ENCODE peak calls at places on chromosomes 5 and 9, in ten cellular contexts. H is heart left ventricle, F is adrenal gland, C is fibroblast of lung, Z is right atrium auricular region, B is hepatocyte, P is Peyer's patch, S is sigmoid colon, Y is cardiac muscle cell, J is MM.1S. D is an unnamed sample. For H3K27me3, the result is how much of the 10 kb centered on the place peaks cover.

GRCh38 chr5:37495668-37496067 is 116.5 kb downstream of the WDR70 start:
- DNase-seq in H (no peak), F (no peak), C (peak), Z (no peak), B (no peak), P (no peak), S (no peak), Y (peak), J (no peak), D (no peak)

GRCh38 chr9:137465000-137465769 is 6.1 kb upstream of the NSMF start:
- DNase-seq in H (peak), F (peak), C (no peak), Z (no peak), B (no peak), P (peak), S (no peak), Y (no peak), J (no peak), D (no peak)

GRCh38 chr9:112180387-112180881 is 5.3 kb upstream of the SUSD1 start:
- DNase-seq in H (no peak), F (peak), C (no peak), Z (no peak), B (peak), P (no peak), S (no peak), Y (no peak), J (no peak), D (no peak)

GRCh38 chr5:113513384-113514262 is at the start of gene YTHDC2:
- DNase-seq in H (peak), F (peak), C (peak), Z (peak), B (peak), P (peak), S (peak), Y (peak), J (peak), D (peak)

GRCh38 chr5:62533597-62533996 is 45.0 kb upstream of the LRRC70 start:
- DNase-seq in H (no peak), F (no peak), C (no peak), Z (no peak), B (no peak), P (no peak), S (no peak), Y (no peak), J (no peak), D (no peak)

GRCh38 chr5:131786900-131787692 is 9.7 kb downstream of the FNIP1 start:
- DNase-seq in H (no peak), F (no peak), C (no peak), Z (no peak), B (no peak), P (no peak), S (no peak), Y (no peak), J (no peak), D (no peak)

GRCh38 chr5:39373797-39374196 is 9.5 kb upstream of the C9 start:
- DNase-seq in H (no peak), F (no peak), C (no peak), Z (no peak), B (no peak), P (no peak), S (no peak), Y (no peak), J (no peak), D (no peak)

GRCh38 chr5:179836225-179837019 is 15.7 kb downstream of the SQSTM1 start:
- DNase-seq in H (no peak), F (peak), C (peak), Z (no peak), B (peak), P (peak), S (peak), Y (no peak), J (peak), D (no peak)

GRCh38 chr5:157511656-157512644 is 51.9 kb downstream of the NIPAL4 start:
- DNase-seq in H (peak), F (peak), C (peak), Z (peak), B (peak), P (peak), S (peak), Y (peak), J (no peak), D (no peak)

GRCh38 chr5:39005566-39006232 is 68.5 kb downstream of the RICTOR start:
- DNase-seq in H (no peak), F (peak), C (peak), Z (no peak), B (peak), P (no peak), S (no peak), Y (no peak), J (no peak), D (no peak)

GRCh38 chr5:153794327-153794726 is 244.4 kb downstream of the FAM114A2 start:
- DNase-seq in H (no peak), F (no peak), C (no peak), Z (no peak), B (no peak), P (no peak), S (no peak), Y (no peak), J (no peak), D (no peak)

GRCh38 chr5:141876628-141877477 is 1.4 kb downstream of the PCDH1 start:
- DNase-seq in H (no peak), F (peak), C (no peak), Z (no peak), B (peak), P (peak), S (no peak), Y (no peak), J (no peak), D (no peak)
- H3K4me3 ChIP-seq in H (peak), F (no peak), C (peak), Z (peak), B (peak), P (peak), S (peak), Y (peak), J (peak), D (no peak)

GRCh38 chr9:123999668-124000067 is 11.9 kb upstream of the LHX2 start:
- DNase-seq in H (no peak), F (no peak), C (no peak), Z (no peak), B (no peak), P (no peak), S (no peak), Y (no peak), J (no peak), D (peak)
- H3K27me3 ChIP-seq in H (half or more), F (half or more), C (half or more), Z (under half), B (half or more), P (under half), S (half or more), Y (half or more), J (half or more), D (under half)

GRCh38 chr5:45521067-45521466 is 175.1 kb downstream of the HCN1 start:
- DNase-seq in H (peak), F (peak), C (peak), Z (no peak), B (peak), P (no peak), S (no peak), Y (peak), J (peak), D (no peak)
- TF ChIP-seq CTCF in H (peak), F (peak), C (peak), Z (no peak), B (peak), P (peak), S (no peak), Y (peak), J (peak), D (no peak)

GRCh38 chr9:94627287-94627686 is 12.0 kb downstream of the FBP1 start:
- DNase-seq in H (no peak), F (no peak), C (no peak), Z (no peak), B (no peak), P (no peak), S (no peak), Y (no peak), J (no peak), D (no peak)
- H3K4me3 ChIP-seq in H (no peak), F (no peak), C (no peak), Z (no peak), B (no peak), P (no peak), S (no peak), Y (no peak), J (no peak), D (no peak)

GRCh38 chr9:93942176-93942575 is 13.0 kb downstream of the BARX1 start:
- DNase-seq in H (no peak), F (no peak), C (no peak), Z (no peak), B (no peak), P (no peak), S (no peak), Y (no peak), J (no peak), D (no peak)
- H3K27me3 ChIP-seq in H (half or more), F (under half), C (under half), Z (under half), B (half or more), P (under half), S (half or more), Y (half or more), J (under half), D (under half)

DNA sequence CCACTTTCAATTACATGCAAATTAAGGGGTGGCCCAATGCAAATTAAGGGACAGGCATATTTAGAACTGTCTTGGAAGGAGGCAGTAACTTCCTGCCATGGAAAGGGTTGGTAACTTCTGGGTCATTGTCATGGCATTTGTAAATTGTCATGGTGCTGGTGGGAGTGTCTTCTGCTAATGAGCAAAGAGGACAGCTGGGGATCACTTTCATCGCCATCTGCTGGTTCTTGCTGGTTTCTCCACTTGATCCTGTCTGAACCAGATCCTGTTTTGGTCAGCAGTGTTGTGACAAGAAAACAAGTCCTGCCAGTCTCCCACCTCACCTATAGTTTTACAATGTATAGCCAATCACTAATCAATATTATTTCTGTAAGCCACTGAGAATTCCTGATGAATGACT is 23.4 kb upstream of the UGT3A2 start:
- DNase-seq in H (no peak), F (no peak), C (peak), Z (no peak), B (peak), P (no peak), S (no peak), Y (peak), J (peak), D (no peak)
- TF ChIP-seq CTCF in H (no peak), F (no peak), C (peak), Z (no peak), B (peak), P (peak), S (no peak), Y (peak), J (peak), D (peak)

DNA sequence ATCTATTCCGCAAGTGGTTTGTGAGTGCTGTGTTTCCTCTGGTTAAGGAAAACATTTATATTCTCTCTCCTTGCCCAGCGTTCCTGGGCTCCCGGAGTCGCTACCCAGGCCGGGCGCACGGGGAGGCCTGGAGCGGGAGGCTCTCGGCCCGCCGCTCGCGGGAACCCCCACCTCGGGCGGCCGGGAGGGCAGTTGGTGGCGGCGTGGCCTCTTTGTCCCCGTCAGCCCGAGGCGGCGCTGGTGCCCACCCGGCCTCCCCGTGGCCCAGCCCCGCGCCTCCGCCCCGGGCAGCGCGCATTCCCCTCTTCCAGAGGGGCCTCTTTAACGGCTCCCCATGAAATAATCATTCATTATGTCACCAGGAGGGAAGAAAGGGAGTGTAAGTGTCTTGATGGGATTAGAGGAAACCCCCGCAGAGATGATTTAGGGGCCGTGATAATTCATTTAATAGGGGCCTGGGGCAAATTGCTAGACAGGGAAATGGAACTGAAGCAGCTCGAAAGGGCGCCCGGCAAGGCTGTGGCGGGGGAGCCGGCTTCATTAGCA is 181.9 kb upstream of the TBCA start:
- DNase-seq in H (no peak), F (no peak), C (no peak), Z (no peak), B (peak), P (no peak), S (no peak), Y (no peak), J (no peak), D (no peak)
- H3K4me3 ChIP-seq in H (no peak), F (no peak), C (no peak), Z (peak), B (no peak), P (no peak), S (no peak), Y (peak), J (no peak), D (no peak)

GRCh38 chr5:44388504-44389409 is 463 bp downstream of the FGF10 start:
- DNase-seq in H (peak), F (no peak), C (peak), Z (no peak), B (peak), P (peak), S (peak), Y (peak), J (no peak), D (no peak)
- H3K27me3 ChIP-seq in H (under half), F (under half), C (under half), Z (under half), B (half or more), P (under half), S (under half), Y (under half), J (under half), D (under half)

DNA sequence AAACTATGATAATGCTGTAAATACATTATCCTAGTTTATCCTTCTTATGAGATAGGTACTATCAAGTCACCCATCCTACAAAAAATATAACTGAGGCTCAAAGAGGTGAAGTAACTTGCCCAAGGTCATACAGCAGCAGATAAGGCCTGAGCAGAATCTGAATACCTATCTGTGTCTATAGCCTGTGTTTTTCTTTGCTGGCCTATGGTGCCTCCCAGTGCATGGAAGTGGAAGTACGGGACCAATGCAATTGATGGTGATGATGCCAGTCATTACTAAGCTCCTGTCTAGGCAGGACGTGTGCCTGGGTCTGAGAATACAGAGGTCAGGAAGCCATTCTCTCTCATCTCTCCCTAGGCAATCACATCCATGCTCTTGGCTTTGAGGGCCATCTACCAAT is 67.8 kb downstream of the FAT2 start:
- DNase-seq in H (no peak), F (peak), C (peak), Z (no peak), B (peak), P (no peak), S (no peak), Y (peak), J (peak), D (no peak)
- TF ChIP-seq CTCF in H (no peak), F (peak), C (peak), Z (no peak), B (peak), P (peak), S (no peak), Y (peak), J (peak), D (peak)

GRCh38 chr5:125597338-125597737 is 825.9 kb upstream of the GRAMD2B start:
- DNase-seq in H (no peak), F (no peak), C (peak), Z (no peak), B (no peak), P (no peak), S (no peak), Y (peak), J (no peak), D (no peak)

GRCh38 chr5:125595095-125595494 is 828.1 kb upstream of the GRAMD2B start:
- DNase-seq in H (peak), F (peak), C (peak), Z (peak), B (no peak), P (no peak), S (peak), Y (peak), J (no peak), D (no peak)

GRCh38 chr5:125592856-125593255 is 830.4 kb upstream of the GRAMD2B start:
- DNase-seq in H (no peak), F (no peak), C (no peak), Z (no peak), B (no peak), P (no peak), S (no peak), Y (no peak), J (no peak), D (no peak)

DNA sequence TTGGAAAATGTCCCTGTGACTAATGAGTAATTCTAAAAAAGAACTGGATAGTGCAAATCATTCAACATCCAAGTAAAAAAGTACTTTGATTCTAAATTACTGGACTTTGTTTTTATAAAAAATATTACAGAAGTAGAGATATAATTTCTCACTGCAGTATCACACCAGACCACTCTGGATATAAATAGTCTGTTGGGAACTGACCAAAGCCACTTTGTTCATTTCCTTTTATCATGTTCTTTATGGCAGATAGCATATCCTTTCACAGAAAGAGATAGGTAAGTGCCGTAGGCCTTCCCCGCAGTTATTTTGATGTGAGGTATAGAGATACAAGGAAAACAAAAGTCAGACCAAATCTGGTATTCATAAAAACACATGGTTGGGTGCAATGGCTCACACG is 827.4 kb upstream of the GRAMD2B start:
- DNase-seq in H (no peak), F (no peak), C (no peak), Z (no peak), B (no peak), P (no peak), S (no peak), Y (no peak), J (no peak), D (no peak)
- H3K4me3 ChIP-seq in H (no peak), F (no peak), C (no peak), Z (no peak), B (no peak), P (no peak), S (no peak), Y (no peak), J (no peak), D (no peak)